ENCODE peak calls at places on chromosomes 16 and 17, in ten cellular contexts. One of them, this sample, is unnamed. For H3K27me3 and H3K4me1, the result is how much of the 10 kb centered on the place peaks cover.

GRCh38 chr17:1865252-1866037 is 35.6 kb downstream of the RPA1 start:
- DNase-seq in NT2/D1: no peak
- DNase-seq in pancreas: no peak
- DNase-seq in neuronal stem cell: no peak
- DNase-seq in astrocyte: no peak
- DNase-seq in IMR-90: peak
- DNase-seq in Peyer's patch: peak
- DNase-seq in uterus: no peak
- DNase-seq in cardiac muscle cell: peak
- DNase-seq in aorta: no peak
- DNase-seq in this sample: peak

GRCh38 chr16:53912155-53912554 is 208.2 kb downstream of the FTO start:
- DNase-seq in Peyer's patch: no peak
- DNase-seq in neuronal stem cell: no peak
- DNase-seq in NT2/D1: no peak
- DNase-seq in pancreas: no peak
- DNase-seq in uterus: no peak
- DNase-seq in IMR-90: no peak
- DNase-seq in cardiac muscle cell: no peak
- DNase-seq in aorta: no peak
- DNase-seq in astrocyte: no peak
- DNase-seq in this sample: no peak

GRCh38 chr16:19810817-19811731 is 73.6 kb downstream of the GPRC5B start:
- DNase-seq in aorta: no peak
- DNase-seq in pancreas: no peak
- DNase-seq in NT2/D1: no peak
- DNase-seq in uterus: no peak
- DNase-seq in astrocyte: peak
- DNase-seq in IMR-90: peak
- DNase-seq in Peyer's patch: no peak
- DNase-seq in cardiac muscle cell: no peak
- DNase-seq in neuronal stem cell: no peak
- DNase-seq in this sample: no peak

GRCh38 chr17:7283471-7284216 is 2.1 kb downstream of the SLC2A4 start:
- DNase-seq in NT2/D1: no peak
- DNase-seq in neuronal stem cell: no peak
- DNase-seq in aorta: no peak
- DNase-seq in IMR-90: no peak
- DNase-seq in cardiac muscle cell: no peak
- DNase-seq in pancreas: no peak
- DNase-seq in uterus: no peak
- DNase-seq in Peyer's patch: no peak
- DNase-seq in astrocyte: no peak
- DNase-seq in this sample: no peak

GRCh38 chr16:23835390-23836077 is at the start of gene PRKCB:
- DNase-seq in IMR-90: peak
- DNase-seq in uterus: peak
- DNase-seq in cardiac muscle cell: peak
- DNase-seq in astrocyte: no peak
- DNase-seq in pancreas: no peak
- DNase-seq in aorta: peak
- DNase-seq in neuronal stem cell: peak
- DNase-seq in NT2/D1: peak
- DNase-seq in Peyer's patch: peak
- DNase-seq in this sample: peak

GRCh38 chr17:50596191-50597037 is 35.9 kb downstream of the CACNA1G start:
- DNase-seq in Peyer's patch: peak
- DNase-seq in neuronal stem cell: no peak
- DNase-seq in IMR-90: no peak
- DNase-seq in pancreas: no peak
- DNase-seq in cardiac muscle cell: no peak
- DNase-seq in aorta: no peak
- DNase-seq in uterus: no peak
- DNase-seq in NT2/D1: no peak
- DNase-seq in astrocyte: no peak
- DNase-seq in this sample: peak

GRCh38 chr17:39114744-39115534 is 36.5 kb downstream of the PLXDC1 start:
- DNase-seq in astrocyte: peak
- DNase-seq in pancreas: no peak
- DNase-seq in NT2/D1: no peak
- DNase-seq in cardiac muscle cell: no peak
- DNase-seq in neuronal stem cell: no peak
- DNase-seq in uterus: peak
- DNase-seq in IMR-90: peak
- DNase-seq in Peyer's patch: no peak
- DNase-seq in aorta: no peak
- DNase-seq in this sample: no peak

GRCh38 chr17:73998246-73999220 is 204.9 kb upstream of the RPL38 start:
- DNase-seq in IMR-90: no peak
- DNase-seq in pancreas: peak
- DNase-seq in astrocyte: no peak
- DNase-seq in aorta: no peak
- DNase-seq in cardiac muscle cell: peak
- DNase-seq in NT2/D1: no peak
- DNase-seq in Peyer's patch: peak
- DNase-seq in uterus: peak
- DNase-seq in neuronal stem cell: no peak
- DNase-seq in this sample: peak

GRCh38 chr17:40633871-40634270 is 13.7 kb downstream of the SMARCE1 start:
- DNase-seq in neuronal stem cell: no peak
- DNase-seq in cardiac muscle cell: no peak
- DNase-seq in Peyer's patch: no peak
- DNase-seq in astrocyte: peak
- DNase-seq in aorta: no peak
- DNase-seq in uterus: no peak
- DNase-seq in IMR-90: peak
- DNase-seq in NT2/D1: no peak
- DNase-seq in pancreas: no peak
- DNase-seq in this sample: no peak

GRCh38 chr17:44331249-44331760 is 6.7 kb upstream of the SLC25A39 start:
- DNase-seq in cardiac muscle cell: peak
- DNase-seq in neuronal stem cell: peak
- DNase-seq in IMR-90: peak
- DNase-seq in astrocyte: peak
- DNase-seq in NT2/D1: no peak
- DNase-seq in Peyer's patch: peak
- DNase-seq in aorta: no peak
- DNase-seq in uterus: peak
- DNase-seq in pancreas: peak
- DNase-seq in this sample: no peak

GRCh38 chr17:44335515-44336356 is 9.4 kb upstream of the GRN start:
- DNase-seq in IMR-90: no peak
- DNase-seq in cardiac muscle cell: no peak
- DNase-seq in neuronal stem cell: no peak
- DNase-seq in aorta: no peak
- DNase-seq in pancreas: no peak
- DNase-seq in Peyer's patch: no peak
- DNase-seq in astrocyte: no peak
- DNase-seq in uterus: no peak
- DNase-seq in NT2/D1: no peak
- DNase-seq in this sample: no peak

GRCh38 chr17:44333371-44333770 is 8.7 kb upstream of the SLC25A39 start:
- DNase-seq in aorta: no peak
- DNase-seq in Peyer's patch: no peak
- DNase-seq in uterus: no peak
- DNase-seq in cardiac muscle cell: no peak
- DNase-seq in NT2/D1: no peak
- DNase-seq in IMR-90: no peak
- DNase-seq in astrocyte: no peak
- DNase-seq in neuronal stem cell: no peak
- DNase-seq in pancreas: no peak
- DNase-seq in this sample: no peak

DNA sequence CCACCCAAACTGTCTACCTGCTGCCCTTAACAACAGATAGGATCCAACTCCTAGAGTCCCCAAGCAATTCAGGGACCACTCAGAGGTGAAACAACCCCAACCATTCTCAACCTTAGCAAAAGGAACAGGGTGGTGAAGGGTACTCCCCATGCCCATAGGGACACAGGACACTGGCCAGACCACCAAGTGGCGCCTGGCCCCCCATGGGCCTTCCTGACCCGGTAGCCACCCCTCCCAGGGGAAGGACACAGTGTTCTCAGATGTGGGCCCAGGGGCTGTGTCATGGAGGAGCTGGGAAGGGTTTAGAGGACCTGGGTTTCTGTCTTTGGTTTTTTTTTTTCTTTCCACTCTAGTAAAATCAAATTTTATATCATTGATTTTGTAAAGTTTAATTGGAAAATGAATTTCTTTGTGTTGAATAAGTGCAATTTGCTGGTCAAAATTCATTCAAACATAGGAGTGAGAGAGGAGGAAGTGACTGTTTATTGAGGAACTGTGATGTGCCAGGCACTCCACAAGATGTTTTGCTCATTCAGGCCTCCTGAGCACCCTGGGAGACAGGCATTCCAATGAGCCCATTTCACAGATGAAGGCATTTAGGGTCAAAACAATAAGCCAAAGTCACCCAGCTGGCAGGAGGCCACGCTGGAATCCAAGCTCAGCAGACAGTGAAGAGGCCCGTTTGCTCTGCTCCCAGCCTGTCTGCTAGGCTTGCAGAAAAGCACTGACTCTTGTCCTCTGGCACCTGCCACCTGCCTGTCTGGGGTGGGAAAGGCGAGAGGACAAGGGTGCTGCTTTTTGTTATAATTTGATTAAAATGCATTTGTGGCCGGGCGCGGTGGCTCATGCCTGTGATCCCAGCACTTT is 9.9 kb upstream of the SLC25A39 start:
- DNase-seq in aorta: no peak
- DNase-seq in neuronal stem cell: no peak
- DNase-seq in pancreas: no peak
- DNase-seq in cardiac muscle cell: no peak
- DNase-seq in IMR-90: peak
- DNase-seq in uterus: no peak
- DNase-seq in NT2/D1: no peak
- DNase-seq in Peyer's patch: no peak
- DNase-seq in astrocyte: no peak
- DNase-seq in this sample: no peak
- H3K4me3 ChIP-seq in aorta: no peak
- H3K4me3 ChIP-seq in neuronal stem cell: no peak
- H3K4me3 ChIP-seq in pancreas: no peak
- H3K4me3 ChIP-seq in cardiac muscle cell: no peak
- H3K4me3 ChIP-seq in IMR-90: no peak
- H3K4me3 ChIP-seq in uterus: no peak
- H3K4me3 ChIP-seq in NT2/D1: no peak
- H3K4me3 ChIP-seq in Peyer's patch: no peak
- H3K4me3 ChIP-seq in astrocyte: no peak
- H3K4me3 ChIP-seq in this sample: no peak

GRCh38 chr17:48990882-48991357 is 6.3 kb upstream of the IGF2BP1 start:
- DNase-seq in uterus: no peak
- DNase-seq in neuronal stem cell: no peak
- DNase-seq in pancreas: no peak
- DNase-seq in cardiac muscle cell: no peak
- DNase-seq in NT2/D1: no peak
- DNase-seq in aorta: no peak
- DNase-seq in Peyer's patch: no peak
- DNase-seq in IMR-90: no peak
- DNase-seq in astrocyte: no peak
- DNase-seq in this sample: no peak
- H3K27me3 ChIP-seq in uterus: under half
- H3K27me3 ChIP-seq in neuronal stem cell: under half
- H3K27me3 ChIP-seq in pancreas: under half
- H3K27me3 ChIP-seq in cardiac muscle cell: under half
- H3K27me3 ChIP-seq in NT2/D1: under half
- H3K27me3 ChIP-seq in aorta: under half
- H3K27me3 ChIP-seq in Peyer's patch: under half
- H3K27me3 ChIP-seq in IMR-90: under half
- H3K27me3 ChIP-seq in astrocyte: half or more
- H3K27me3 ChIP-seq in this sample: under half

GRCh38 chr17:42669705-42670198 is 7.0 kb downstream of the PLEKHH3 start:
- DNase-seq in cardiac muscle cell: no peak
- DNase-seq in astrocyte: no peak
- DNase-seq in IMR-90: no peak
- DNase-seq in aorta: no peak
- DNase-seq in NT2/D1: no peak
- DNase-seq in pancreas: peak
- DNase-seq in neuronal stem cell: no peak
- DNase-seq in uterus: no peak
- DNase-seq in Peyer's patch: no peak
- DNase-seq in this sample: no peak
- H3K4me1 ChIP-seq in cardiac muscle cell: under half
- H3K4me1 ChIP-seq in astrocyte: under half
- H3K4me1 ChIP-seq in IMR-90: under half
- H3K4me1 ChIP-seq in aorta: under half
- H3K4me1 ChIP-seq in NT2/D1: under half
- H3K4me1 ChIP-seq in pancreas: under half
- H3K4me1 ChIP-seq in neuronal stem cell: under half
- H3K4me1 ChIP-seq in uterus: under half
- H3K4me1 ChIP-seq in Peyer's patch: under half
- H3K4me1 ChIP-seq in this sample: under half

GRCh38 chr17:16440814-16441629 is 25.7 kb downstream of the TRPV2 start:
- DNase-seq in pancreas: no peak
- DNase-seq in uterus: no peak
- DNase-seq in neuronal stem cell: no peak
- DNase-seq in aorta: no peak
- DNase-seq in Peyer's patch: no peak
- DNase-seq in IMR-90: no peak
- DNase-seq in astrocyte: no peak
- DNase-seq in cardiac muscle cell: no peak
- DNase-seq in NT2/D1: no peak
- DNase-seq in this sample: no peak

GRCh38 chr17:16442594-16443389 is 27.4 kb downstream of the TRPV2 start:
- DNase-seq in astrocyte: no peak
- DNase-seq in pancreas: no peak
- DNase-seq in neuronal stem cell: no peak
- DNase-seq in Peyer's patch: no peak
- DNase-seq in cardiac muscle cell: no peak
- DNase-seq in aorta: no peak
- DNase-seq in NT2/D1: no peak
- DNase-seq in IMR-90: no peak
- DNase-seq in uterus: no peak
- DNase-seq in this sample: no peak

GRCh38 chr17:16443390-16444257 is 28.3 kb downstream of the TRPV2 start:
- DNase-seq in Peyer's patch: no peak
- DNase-seq in neuronal stem cell: no peak
- DNase-seq in NT2/D1: no peak
- DNase-seq in pancreas: peak
- DNase-seq in astrocyte: no peak
- DNase-seq in aorta: no peak
- DNase-seq in uterus: no peak
- DNase-seq in cardiac muscle cell: no peak
- DNase-seq in IMR-90: no peak
- DNase-seq in this sample: no peak

GRCh38 chr17:16444258-16444886 is 29.0 kb downstream of the TRPV2 start:
- DNase-seq in neuronal stem cell: no peak
- DNase-seq in astrocyte: no peak
- DNase-seq in aorta: no peak
- DNase-seq in IMR-90: no peak
- DNase-seq in pancreas: peak
- DNase-seq in uterus: no peak
- DNase-seq in cardiac muscle cell: no peak
- DNase-seq in NT2/D1: no peak
- DNase-seq in Peyer's patch: no peak
- DNase-seq in this sample: no peak

DNA sequence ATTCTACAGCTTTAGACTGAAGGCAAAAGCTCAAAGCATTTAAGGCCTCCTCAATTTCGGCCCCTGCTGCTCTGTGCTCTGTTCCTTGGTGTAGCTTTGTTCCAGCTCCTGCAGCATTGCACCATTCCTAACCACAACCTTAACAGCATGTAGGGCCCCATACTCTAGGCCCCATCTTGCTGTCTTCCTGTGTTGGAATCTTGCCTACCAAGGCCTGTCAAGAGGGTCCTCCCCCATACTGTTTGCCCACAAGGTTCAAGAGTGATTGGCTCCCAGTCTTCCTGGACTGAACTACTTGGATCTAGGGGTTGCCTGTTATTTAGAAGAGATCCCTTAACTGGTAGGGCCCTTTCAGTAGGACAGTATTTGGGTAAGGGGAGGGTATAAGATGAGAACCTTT is 26.8 kb downstream of the TRPV2 start:
- DNase-seq in pancreas: no peak
- DNase-seq in IMR-90: no peak
- DNase-seq in neuronal stem cell: no peak
- DNase-seq in cardiac muscle cell: no peak
- DNase-seq in NT2/D1: no peak
- DNase-seq in astrocyte: no peak
- DNase-seq in Peyer's patch: no peak
- DNase-seq in aorta: no peak
- DNase-seq in uterus: no peak
- DNase-seq in this sample: no peak
- H3K4me3 ChIP-seq in pancreas: no peak
- H3K4me3 ChIP-seq in IMR-90: no peak
- H3K4me3 ChIP-seq in neuronal stem cell: no peak
- H3K4me3 ChIP-seq in cardiac muscle cell: no peak
- H3K4me3 ChIP-seq in NT2/D1: peak
- H3K4me3 ChIP-seq in astrocyte: peak
- H3K4me3 ChIP-seq in Peyer's patch: no peak
- H3K4me3 ChIP-seq in aorta: no peak
- H3K4me3 ChIP-seq in uterus: no peak
- H3K4me3 ChIP-seq in this sample: no peak

This sample was measured in iPS DF 6.9.